ENCODE peak calls at places on chromosomes 13 and 19, in six cellular contexts. One of them, this sample, is unnamed.

GRCh38 chr13:33678906-33679657 is 138.9 kb upstream of the RFC3 start:
- DNase-seq in activated CD4-positive, alpha-beta T cell treated with anti-CD3 and anti-CD28 coated beads, Interleukin-2, amount 50 U/mL, for 24 hours: peak; percentile 75
- DNase-seq in activated naive CD8-positive, alpha-beta T cell treated with anti-CD3 and anti-CD28 coated beads for 36 hours: peak; percentile 60
- DNase-seq in activated CD8-positive, alpha-beta memory T cell treated with anti-CD3 and anti-CD28 coated beads for 24 hours: peak; percentile 77
- DNase-seq in endodermal cell: no peak
- DNase-seq in activated CD4-positive, CD25-positive, alpha-beta regulatory T cell: no peak
- DNase-seq in this sample: peak; percentile 91

GRCh38 chr13:91647361-91647970 is 249.0 kb downstream of the GPC5 start:
- DNase-seq in activated CD4-positive, CD25-positive, alpha-beta regulatory T cell: no peak
- DNase-seq in endodermal cell: peak; percentile 92
- DNase-seq in activated naive CD8-positive, alpha-beta T cell treated with anti-CD3 and anti-CD28 coated beads for 36 hours: no peak
- DNase-seq in activated CD8-positive, alpha-beta memory T cell treated with anti-CD3 and anti-CD28 coated beads for 24 hours: no peak
- DNase-seq in activated CD4-positive, alpha-beta T cell treated with anti-CD3 and anti-CD28 coated beads, Interleukin-2, amount 50 U/mL, for 24 hours: no peak
- DNase-seq in this sample: peak; percentile 50

GRCh38 chr13:110648155-110648819 is 32.9 kb downstream of the NAXD start:
- DNase-seq in activated CD4-positive, CD25-positive, alpha-beta regulatory T cell: no peak
- DNase-seq in activated CD8-positive, alpha-beta memory T cell treated with anti-CD3 and anti-CD28 coated beads for 24 hours: no peak
- DNase-seq in activated naive CD8-positive, alpha-beta T cell treated with anti-CD3 and anti-CD28 coated beads for 36 hours: no peak
- DNase-seq in activated CD4-positive, alpha-beta T cell treated with anti-CD3 and anti-CD28 coated beads, Interleukin-2, amount 50 U/mL, for 24 hours: no peak
- DNase-seq in endodermal cell: peak; percentile 38
- DNase-seq in this sample: no peak

GRCh38 chr13:41931337-41931736 is 29.6 kb downstream of the VWA8 start:
- DNase-seq in activated CD4-positive, CD25-positive, alpha-beta regulatory T cell: no peak
- DNase-seq in activated naive CD8-positive, alpha-beta T cell treated with anti-CD3 and anti-CD28 coated beads for 36 hours: no peak
- DNase-seq in endodermal cell: no peak
- DNase-seq in activated CD8-positive, alpha-beta memory T cell treated with anti-CD3 and anti-CD28 coated beads for 24 hours: no peak
- DNase-seq in activated CD4-positive, alpha-beta T cell treated with anti-CD3 and anti-CD28 coated beads, Interleukin-2, amount 50 U/mL, for 24 hours: no peak
- DNase-seq in this sample: no peak

GRCh38 chr19:5354403-5354802 is 13.8 kb upstream of the PTPRS start:
- DNase-seq in endodermal cell: peak; percentile 82
- DNase-seq in activated CD4-positive, alpha-beta T cell treated with anti-CD3 and anti-CD28 coated beads, Interleukin-2, amount 50 U/mL, for 24 hours: no peak
- DNase-seq in activated naive CD8-positive, alpha-beta T cell treated with anti-CD3 and anti-CD28 coated beads for 36 hours: peak; percentile 33
- DNase-seq in activated CD8-positive, alpha-beta memory T cell treated with anti-CD3 and anti-CD28 coated beads for 24 hours: no peak
- DNase-seq in activated CD4-positive, CD25-positive, alpha-beta regulatory T cell: no peak
- DNase-seq in this sample: peak; percentile 67

GRCh38 chr13:46181799-46182490 is at the start of gene LCP1:
- DNase-seq in endodermal cell: peak; percentile 47
- DNase-seq in activated CD4-positive, CD25-positive, alpha-beta regulatory T cell: peak; percentile 50
- DNase-seq in activated CD8-positive, alpha-beta memory T cell treated with anti-CD3 and anti-CD28 coated beads for 24 hours: peak; percentile 85
- DNase-seq in activated naive CD8-positive, alpha-beta T cell treated with anti-CD3 and anti-CD28 coated beads for 36 hours: peak; percentile 74
- DNase-seq in activated CD4-positive, alpha-beta T cell treated with anti-CD3 and anti-CD28 coated beads, Interleukin-2, amount 50 U/mL, for 24 hours: peak; percentile 78
- DNase-seq in this sample: peak; percentile 97

GRCh38 chr19:17340871-17341357 is 3.6 kb downstream of the GTPBP3 start:
- DNase-seq in activated naive CD8-positive, alpha-beta T cell treated with anti-CD3 and anti-CD28 coated beads for 36 hours: no peak
- DNase-seq in activated CD4-positive, alpha-beta T cell treated with anti-CD3 and anti-CD28 coated beads, Interleukin-2, amount 50 U/mL, for 24 hours: no peak
- DNase-seq in activated CD8-positive, alpha-beta memory T cell treated with anti-CD3 and anti-CD28 coated beads for 24 hours: no peak
- DNase-seq in activated CD4-positive, CD25-positive, alpha-beta regulatory T cell: no peak
- DNase-seq in endodermal cell: peak; percentile 83
- DNase-seq in this sample: no peak

GRCh38 chr19:7385062-7385461 is 36.3 kb downstream of the ARHGEF18 start:
- DNase-seq in endodermal cell: no peak
- DNase-seq in activated CD4-positive, CD25-positive, alpha-beta regulatory T cell: no peak
- DNase-seq in activated CD4-positive, alpha-beta T cell treated with anti-CD3 and anti-CD28 coated beads, Interleukin-2, amount 50 U/mL, for 24 hours: no peak
- DNase-seq in activated CD8-positive, alpha-beta memory T cell treated with anti-CD3 and anti-CD28 coated beads for 24 hours: no peak
- DNase-seq in activated naive CD8-positive, alpha-beta T cell treated with anti-CD3 and anti-CD28 coated beads for 36 hours: no peak
- DNase-seq in this sample: no peak

GRCh38 chr13:112849500-112849899 is 119.5 kb upstream of the MCF2L start:
- DNase-seq in activated CD8-positive, alpha-beta memory T cell treated with anti-CD3 and anti-CD28 coated beads for 24 hours: no peak
- DNase-seq in activated CD4-positive, CD25-positive, alpha-beta regulatory T cell: no peak
- DNase-seq in activated naive CD8-positive, alpha-beta T cell treated with anti-CD3 and anti-CD28 coated beads for 36 hours: no peak
- DNase-seq in endodermal cell: no peak
- DNase-seq in activated CD4-positive, alpha-beta T cell treated with anti-CD3 and anti-CD28 coated beads, Interleukin-2, amount 50 U/mL, for 24 hours: no peak
- DNase-seq in this sample: no peak

GRCh38 chr19:15815306-15815705 is at the start of gene OR10H1:
- DNase-seq in activated CD8-positive, alpha-beta memory T cell treated with anti-CD3 and anti-CD28 coated beads for 24 hours: no peak
- DNase-seq in activated CD4-positive, alpha-beta T cell treated with anti-CD3 and anti-CD28 coated beads, Interleukin-2, amount 50 U/mL, for 24 hours: no peak
- DNase-seq in activated CD4-positive, CD25-positive, alpha-beta regulatory T cell: no peak
- DNase-seq in endodermal cell: no peak
- DNase-seq in activated naive CD8-positive, alpha-beta T cell treated with anti-CD3 and anti-CD28 coated beads for 36 hours: no peak
- DNase-seq in this sample: no peak

GRCh38 chr13:89937420-89937819 is 1410.1 kb upstream of the MIR17HG start:
- DNase-seq in activated naive CD8-positive, alpha-beta T cell treated with anti-CD3 and anti-CD28 coated beads for 36 hours: no peak
- DNase-seq in activated CD4-positive, CD25-positive, alpha-beta regulatory T cell: no peak
- DNase-seq in activated CD8-positive, alpha-beta memory T cell treated with anti-CD3 and anti-CD28 coated beads for 24 hours: no peak
- DNase-seq in endodermal cell: no peak
- DNase-seq in activated CD4-positive, alpha-beta T cell treated with anti-CD3 and anti-CD28 coated beads, Interleukin-2, amount 50 U/mL, for 24 hours: no peak
- DNase-seq in this sample: no peak

GRCh38 chr13:49246850-49247721 is 639 bp upstream of the CDADC1 start:
- DNase-seq in activated CD8-positive, alpha-beta memory T cell treated with anti-CD3 and anti-CD28 coated beads for 24 hours: no peak
- DNase-seq in endodermal cell: no peak
- DNase-seq in activated CD4-positive, alpha-beta T cell treated with anti-CD3 and anti-CD28 coated beads, Interleukin-2, amount 50 U/mL, for 24 hours: no peak
- DNase-seq in activated CD4-positive, CD25-positive, alpha-beta regulatory T cell: no peak
- DNase-seq in activated naive CD8-positive, alpha-beta T cell treated with anti-CD3 and anti-CD28 coated beads for 36 hours: no peak
- DNase-seq in this sample: no peak

GRCh38 chr13:41606646-41607045 is 149.3 kb downstream of the RGCC start:
- DNase-seq in activated naive CD8-positive, alpha-beta T cell treated with anti-CD3 and anti-CD28 coated beads for 36 hours: no peak
- DNase-seq in activated CD8-positive, alpha-beta memory T cell treated with anti-CD3 and anti-CD28 coated beads for 24 hours: no peak
- DNase-seq in activated CD4-positive, alpha-beta T cell treated with anti-CD3 and anti-CD28 coated beads, Interleukin-2, amount 50 U/mL, for 24 hours: no peak
- DNase-seq in activated CD4-positive, CD25-positive, alpha-beta regulatory T cell: no peak
- DNase-seq in endodermal cell: no peak
- DNase-seq in this sample: no peak

GRCh38 chr19:1773173-1773572 is 19.9 kb downstream of the ONECUT3 start:
- DNase-seq in activated CD8-positive, alpha-beta memory T cell treated with anti-CD3 and anti-CD28 coated beads for 24 hours: no peak
- DNase-seq in activated CD4-positive, alpha-beta T cell treated with anti-CD3 and anti-CD28 coated beads, Interleukin-2, amount 50 U/mL, for 24 hours: no peak
- DNase-seq in activated CD4-positive, CD25-positive, alpha-beta regulatory T cell: no peak
- DNase-seq in endodermal cell: no peak
- DNase-seq in activated naive CD8-positive, alpha-beta T cell treated with anti-CD3 and anti-CD28 coated beads for 36 hours: no peak
- DNase-seq in this sample: no peak

GRCh38 chr19:47273313-47274070 is 1.2 kb upstream of the INAFM1 start:
- DNase-seq in activated CD4-positive, CD25-positive, alpha-beta regulatory T cell: peak; percentile 78
- DNase-seq in activated CD4-positive, alpha-beta T cell treated with anti-CD3 and anti-CD28 coated beads, Interleukin-2, amount 50 U/mL, for 24 hours: peak; percentile 84
- DNase-seq in activated CD8-positive, alpha-beta memory T cell treated with anti-CD3 and anti-CD28 coated beads for 24 hours: peak; percentile 94
- DNase-seq in endodermal cell: peak; percentile 98
- DNase-seq in activated naive CD8-positive, alpha-beta T cell treated with anti-CD3 and anti-CD28 coated beads for 36 hours: peak; percentile 91
- DNase-seq in this sample: peak; percentile 96

GRCh38 chr13:73220966-73221720 is 162.3 kb downstream of the KLF5 start:
- DNase-seq in endodermal cell: peak; percentile 59
- DNase-seq in activated CD8-positive, alpha-beta memory T cell treated with anti-CD3 and anti-CD28 coated beads for 24 hours: no peak
- DNase-seq in activated CD4-positive, alpha-beta T cell treated with anti-CD3 and anti-CD28 coated beads, Interleukin-2, amount 50 U/mL, for 24 hours: no peak
- DNase-seq in activated naive CD8-positive, alpha-beta T cell treated with anti-CD3 and anti-CD28 coated beads for 36 hours: no peak
- DNase-seq in activated CD4-positive, CD25-positive, alpha-beta regulatory T cell: no peak
- DNase-seq in this sample: no peak

GRCh38 chr19:1259206-1259872 is 9.8 kb upstream of the CIRBP start:
- DNase-seq in activated CD4-positive, CD25-positive, alpha-beta regulatory T cell: peak; percentile 64
- DNase-seq in activated naive CD8-positive, alpha-beta T cell treated with anti-CD3 and anti-CD28 coated beads for 36 hours: peak; percentile 78
- DNase-seq in activated CD8-positive, alpha-beta memory T cell treated with anti-CD3 and anti-CD28 coated beads for 24 hours: peak; percentile 89
- DNase-seq in activated CD4-positive, alpha-beta T cell treated with anti-CD3 and anti-CD28 coated beads, Interleukin-2, amount 50 U/mL, for 24 hours: no peak
- DNase-seq in endodermal cell: peak; percentile 92
- DNase-seq in this sample: peak; percentile 88

GRCh38 chr19:7928741-7929701 is 3.1 kb upstream of the CTXN1 start:
- DNase-seq in activated CD8-positive, alpha-beta memory T cell treated with anti-CD3 and anti-CD28 coated beads for 24 hours: peak; percentile 81
- DNase-seq in activated naive CD8-positive, alpha-beta T cell treated with anti-CD3 and anti-CD28 coated beads for 36 hours: peak; percentile 81
- DNase-seq in activated CD4-positive, CD25-positive, alpha-beta regulatory T cell: peak; percentile 41
- DNase-seq in activated CD4-positive, alpha-beta T cell treated with anti-CD3 and anti-CD28 coated beads, Interleukin-2, amount 50 U/mL, for 24 hours: peak; percentile 33
- DNase-seq in endodermal cell: peak; percentile 92
- DNase-seq in this sample: peak; percentile 83

GRCh38 chr13:105991622-105992254 is 543.7 kb downstream of the EFNB2 start:
- DNase-seq in endodermal cell: no peak
- DNase-seq in activated CD4-positive, CD25-positive, alpha-beta regulatory T cell: no peak
- DNase-seq in activated CD8-positive, alpha-beta memory T cell treated with anti-CD3 and anti-CD28 coated beads for 24 hours: no peak
- DNase-seq in activated naive CD8-positive, alpha-beta T cell treated with anti-CD3 and anti-CD28 coated beads for 36 hours: no peak
- DNase-seq in activated CD4-positive, alpha-beta T cell treated with anti-CD3 and anti-CD28 coated beads, Interleukin-2, amount 50 U/mL, for 24 hours: no peak
- DNase-seq in this sample: no peak

GRCh38 chr19:46225558-46226004 is 4.0 kb upstream of the IGFL1 start:
- DNase-seq in activated naive CD8-positive, alpha-beta T cell treated with anti-CD3 and anti-CD28 coated beads for 36 hours: peak; percentile 12
- DNase-seq in activated CD4-positive, alpha-beta T cell treated with anti-CD3 and anti-CD28 coated beads, Interleukin-2, amount 50 U/mL, for 24 hours: no peak
- DNase-seq in activated CD4-positive, CD25-positive, alpha-beta regulatory T cell: no peak
- DNase-seq in activated CD8-positive, alpha-beta memory T cell treated with anti-CD3 and anti-CD28 coated beads for 24 hours: no peak
- DNase-seq in endodermal cell: peak; percentile 60
- DNase-seq in this sample: no peak

GRCh38 chr13:52737900-52738299 is 1.7 kb downstream of the CNMD start:
- DNase-seq in endodermal cell: no peak
- DNase-seq in activated CD4-positive, alpha-beta T cell treated with anti-CD3 and anti-CD28 coated beads, Interleukin-2, amount 50 U/mL, for 24 hours: no peak
- DNase-seq in activated CD4-positive, CD25-positive, alpha-beta regulatory T cell: no peak
- DNase-seq in activated naive CD8-positive, alpha-beta T cell treated with anti-CD3 and anti-CD28 coated beads for 36 hours: no peak
- DNase-seq in activated CD8-positive, alpha-beta memory T cell treated with anti-CD3 and anti-CD28 coated beads for 24 hours: no peak
- DNase-seq in this sample: no peak

GRCh38 chr19:40718774-40719391 is 2.0 kb downstream of the ITPKC start:
- DNase-seq in activated naive CD8-positive, alpha-beta T cell treated with anti-CD3 and anti-CD28 coated beads for 36 hours: peak; percentile 17
- DNase-seq in activated CD8-positive, alpha-beta memory T cell treated with anti-CD3 and anti-CD28 coated beads for 24 hours: no peak
- DNase-seq in activated CD4-positive, alpha-beta T cell treated with anti-CD3 and anti-CD28 coated beads, Interleukin-2, amount 50 U/mL, for 24 hours: no peak
- DNase-seq in endodermal cell: peak; percentile 78
- DNase-seq in activated CD4-positive, CD25-positive, alpha-beta regulatory T cell: no peak
- DNase-seq in this sample: peak; percentile 72

GRCh38 chr19:10998045-10998533 is 37.3 kb downstream of the SMARCA4 start:
- DNase-seq in activated CD4-positive, CD25-positive, alpha-beta regulatory T cell: no peak
- DNase-seq in activated CD4-positive, alpha-beta T cell treated with anti-CD3 and anti-CD28 coated beads, Interleukin-2, amount 50 U/mL, for 24 hours: no peak
- DNase-seq in endodermal cell: no peak
- DNase-seq in activated naive CD8-positive, alpha-beta T cell treated with anti-CD3 and anti-CD28 coated beads for 36 hours: no peak
- DNase-seq in activated CD8-positive, alpha-beta memory T cell treated with anti-CD3 and anti-CD28 coated beads for 24 hours: no peak
- DNase-seq in this sample: no peak

GRCh38 chr13:109151696-109152095 is 522.3 kb downstream of the MYO16 start:
- DNase-seq in activated CD8-positive, alpha-beta memory T cell treated with anti-CD3 and anti-CD28 coated beads for 24 hours: no peak
- DNase-seq in activated CD4-positive, alpha-beta T cell treated with anti-CD3 and anti-CD28 coated beads, Interleukin-2, amount 50 U/mL, for 24 hours: no peak
- DNase-seq in activated naive CD8-positive, alpha-beta T cell treated with anti-CD3 and anti-CD28 coated beads for 36 hours: no peak
- DNase-seq in endodermal cell: peak; percentile 63
- DNase-seq in activated CD4-positive, CD25-positive, alpha-beta regulatory T cell: no peak
- DNase-seq in this sample: no peak

GRCh38 chr19:1379961-1380489 is 3.7 kb upstream of the NDUFS7 start:
- DNase-seq in endodermal cell: no peak
- DNase-seq in activated CD4-positive, alpha-beta T cell treated with anti-CD3 and anti-CD28 coated beads, Interleukin-2, amount 50 U/mL, for 24 hours: no peak
- DNase-seq in activated naive CD8-positive, alpha-beta T cell treated with anti-CD3 and anti-CD28 coated beads for 36 hours: no peak
- DNase-seq in activated CD8-positive, alpha-beta memory T cell treated with anti-CD3 and anti-CD28 coated beads for 24 hours: no peak
- DNase-seq in activated CD4-positive, CD25-positive, alpha-beta regulatory T cell: no peak
- DNase-seq in this sample: no peak

GRCh38 chr19:52896431-52897148 is 845 bp downstream of the ZNF320 start:
- DNase-seq in activated CD8-positive, alpha-beta memory T cell treated with anti-CD3 and anti-CD28 coated beads for 24 hours: peak; percentile 56
- DNase-seq in endodermal cell: peak; percentile 68
- DNase-seq in activated CD4-positive, alpha-beta T cell treated with anti-CD3 and anti-CD28 coated beads, Interleukin-2, amount 50 U/mL, for 24 hours: no peak
- DNase-seq in activated CD4-positive, CD25-positive, alpha-beta regulatory T cell: no peak
- DNase-seq in activated naive CD8-positive, alpha-beta T cell treated with anti-CD3 and anti-CD28 coated beads for 36 hours: no peak
- DNase-seq in this sample: peak; percentile 74

GRCh38 chr13:95698047-95698749 is 21.3 kb downstream of the DNAJC3 start:
- DNase-seq in endodermal cell: no peak
- DNase-seq in activated CD8-positive, alpha-beta memory T cell treated with anti-CD3 and anti-CD28 coated beads for 24 hours: no peak
- DNase-seq in activated CD4-positive, CD25-positive, alpha-beta regulatory T cell: no peak
- DNase-seq in activated naive CD8-positive, alpha-beta T cell treated with anti-CD3 and anti-CD28 coated beads for 36 hours: no peak
- DNase-seq in activated CD4-positive, alpha-beta T cell treated with anti-CD3 and anti-CD28 coated beads, Interleukin-2, amount 50 U/mL, for 24 hours: no peak
- DNase-seq in this sample: peak; percentile 53

GRCh38 chr13:93217701-93218100 is 8.9 kb upstream of the GPC6 start:
- DNase-seq in activated naive CD8-positive, alpha-beta T cell treated with anti-CD3 and anti-CD28 coated beads for 36 hours: no peak
- DNase-seq in activated CD4-positive, CD25-positive, alpha-beta regulatory T cell: no peak
- DNase-seq in activated CD8-positive, alpha-beta memory T cell treated with anti-CD3 and anti-CD28 coated beads for 24 hours: no peak
- DNase-seq in activated CD4-positive, alpha-beta T cell treated with anti-CD3 and anti-CD28 coated beads, Interleukin-2, amount 50 U/mL, for 24 hours: no peak
- DNase-seq in endodermal cell: peak; percentile 51
- DNase-seq in this sample: no peak

GRCh38 chr13:49838989-49839388 is 46.5 kb upstream of the KPNA3 start:
- DNase-seq in activated naive CD8-positive, alpha-beta T cell treated with anti-CD3 and anti-CD28 coated beads for 36 hours: no peak
- DNase-seq in activated CD4-positive, CD25-positive, alpha-beta regulatory T cell: no peak
- DNase-seq in endodermal cell: peak; percentile 53
- DNase-seq in activated CD8-positive, alpha-beta memory T cell treated with anti-CD3 and anti-CD28 coated beads for 24 hours: no peak
- DNase-seq in activated CD4-positive, alpha-beta T cell treated with anti-CD3 and anti-CD28 coated beads, Interleukin-2, amount 50 U/mL, for 24 hours: no peak
- DNase-seq in this sample: no peak

GRCh38 chr19:46350758-46351159 is 3.9 kb downstream of the PPP5C start:
- DNase-seq in activated CD4-positive, alpha-beta T cell treated with anti-CD3 and anti-CD28 coated beads, Interleukin-2, amount 50 U/mL, for 24 hours: no peak
- DNase-seq in endodermal cell: no peak
- DNase-seq in activated naive CD8-positive, alpha-beta T cell treated with anti-CD3 and anti-CD28 coated beads for 36 hours: peak; percentile 30
- DNase-seq in activated CD4-positive, CD25-positive, alpha-beta regulatory T cell: no peak
- DNase-seq in activated CD8-positive, alpha-beta memory T cell treated with anti-CD3 and anti-CD28 coated beads for 24 hours: peak; percentile 75
- DNase-seq in this sample: no peak

GRCh38 chr19:1774999-1775772 is 21.9 kb downstream of the ONECUT3 start:
- DNase-seq in endodermal cell: peak; percentile 91
- DNase-seq in activated CD4-positive, alpha-beta T cell treated with anti-CD3 and anti-CD28 coated beads, Interleukin-2, amount 50 U/mL, for 24 hours: no peak
- DNase-seq in activated naive CD8-positive, alpha-beta T cell treated with anti-CD3 and anti-CD28 coated beads for 36 hours: peak; percentile 35
- DNase-seq in activated CD4-positive, CD25-positive, alpha-beta regulatory T cell: no peak
- DNase-seq in activated CD8-positive, alpha-beta memory T cell treated with anti-CD3 and anti-CD28 coated beads for 24 hours: no peak
- DNase-seq in this sample: peak; percentile 88

GRCh38 chr13:78022164-78022877 is 103.7 kb upstream of the EDNRB start:
- DNase-seq in endodermal cell: no peak
- DNase-seq in activated CD4-positive, CD25-positive, alpha-beta regulatory T cell: no peak
- DNase-seq in activated naive CD8-positive, alpha-beta T cell treated with anti-CD3 and anti-CD28 coated beads for 36 hours: peak; percentile 57
- DNase-seq in activated CD8-positive, alpha-beta memory T cell treated with anti-CD3 and anti-CD28 coated beads for 24 hours: peak; percentile 58
- DNase-seq in activated CD4-positive, alpha-beta T cell treated with anti-CD3 and anti-CD28 coated beads, Interleukin-2, amount 50 U/mL, for 24 hours: peak; percentile 45
- DNase-seq in this sample: peak; percentile 84

GRCh38 chr19:21697171-21697570 is 70.2 kb downstream of the ZNF100 start:
- DNase-seq in activated CD4-positive, CD25-positive, alpha-beta regulatory T cell: no peak
- DNase-seq in activated CD8-positive, alpha-beta memory T cell treated with anti-CD3 and anti-CD28 coated beads for 24 hours: no peak
- DNase-seq in endodermal cell: no peak
- DNase-seq in activated naive CD8-positive, alpha-beta T cell treated with anti-CD3 and anti-CD28 coated beads for 36 hours: no peak
- DNase-seq in activated CD4-positive, alpha-beta T cell treated with anti-CD3 and anti-CD28 coated beads, Interleukin-2, amount 50 U/mL, for 24 hours: no peak
- DNase-seq in this sample: no peak

GRCh38 chr13:72431981-72432617 is 295.3 kb downstream of the MZT1 start:
- DNase-seq in activated CD4-positive, CD25-positive, alpha-beta regulatory T cell: no peak
- DNase-seq in activated CD8-positive, alpha-beta memory T cell treated with anti-CD3 and anti-CD28 coated beads for 24 hours: no peak
- DNase-seq in activated CD4-positive, alpha-beta T cell treated with anti-CD3 and anti-CD28 coated beads, Interleukin-2, amount 50 U/mL, for 24 hours: no peak
- DNase-seq in activated naive CD8-positive, alpha-beta T cell treated with anti-CD3 and anti-CD28 coated beads for 36 hours: no peak
- DNase-seq in endodermal cell: no peak
- DNase-seq in this sample: no peak

GRCh38 chr13:69423844-69424243 is 683.8 kb upstream of the ATXN8OS start:
- DNase-seq in activated CD4-positive, alpha-beta T cell treated with anti-CD3 and anti-CD28 coated beads, Interleukin-2, amount 50 U/mL, for 24 hours: no peak
- DNase-seq in activated CD4-positive, CD25-positive, alpha-beta regulatory T cell: no peak
- DNase-seq in endodermal cell: peak; percentile 61
- DNase-seq in activated naive CD8-positive, alpha-beta T cell treated with anti-CD3 and anti-CD28 coated beads for 36 hours: no peak
- DNase-seq in activated CD8-positive, alpha-beta memory T cell treated with anti-CD3 and anti-CD28 coated beads for 24 hours: no peak
- DNase-seq in this sample: no peak